ENCODE peak calls at places on chromosomes 16 and 17, in five cellular contexts. One of them, this sample, is unnamed.

GRCh38 chr17:40672654-40673053 is 7.7 kb upstream of the KRT222 start:
- DNase-seq in H1: no peak
- DNase-seq in mesenchymal stem cell: no peak
- DNase-seq in trophoblast cell: no peak
- DNase-seq in neuronal stem cell: no peak
- DNase-seq in this sample: no peak

GRCh38 chr17:77444653-77445029 is 303.9 kb downstream of the SEC14L1 start:
- DNase-seq in H1: no peak
- DNase-seq in mesenchymal stem cell: peak
- DNase-seq in trophoblast cell: no peak
- DNase-seq in neuronal stem cell: no peak
- DNase-seq in this sample: no peak

GRCh38 chr16:67552476-67552875 is 9.8 kb upstream of the CTCF start:
- DNase-seq in H1: no peak
- DNase-seq in mesenchymal stem cell: no peak
- DNase-seq in trophoblast cell: no peak
- DNase-seq in neuronal stem cell: no peak
- DNase-seq in this sample: no peak

GRCh38 chr16:83301966-83302365 is 505.8 kb upstream of the HSBP1 start:
- DNase-seq in H1: no peak
- DNase-seq in mesenchymal stem cell: no peak
- DNase-seq in trophoblast cell: no peak
- DNase-seq in neuronal stem cell: no peak
- DNase-seq in this sample: no peak

GRCh38 chr16:5024632-5025031 is 9.1 kb downstream of the NAGPA start:
- DNase-seq in H1: no peak
- DNase-seq in mesenchymal stem cell: no peak
- DNase-seq in trophoblast cell: no peak
- DNase-seq in neuronal stem cell: no peak
- DNase-seq in this sample: no peak

GRCh38 chr17:6069611-6070279 is 434 bp upstream of the WSCD1 start:
- DNase-seq in H1: peak
- DNase-seq in mesenchymal stem cell: peak
- DNase-seq in trophoblast cell: no peak
- DNase-seq in neuronal stem cell: no peak
- DNase-seq in this sample: no peak

GRCh38 chr16:73225983-73226382 is 178.1 kb upstream of the ZFHX3 start:
- DNase-seq in H1: no peak
- DNase-seq in mesenchymal stem cell: no peak
- DNase-seq in trophoblast cell: no peak
- DNase-seq in neuronal stem cell: no peak
- DNase-seq in this sample: no peak

GRCh38 chr16:84612686-84613085 is 5.2 kb downstream of the COTL1 start:
- DNase-seq in H1: no peak
- DNase-seq in mesenchymal stem cell: no peak
- DNase-seq in trophoblast cell: no peak
- DNase-seq in neuronal stem cell: no peak
- DNase-seq in this sample: no peak

GRCh38 chr16:71767060-71767900 is 41.4 kb downstream of the AP1G1 start:
- DNase-seq in H1: no peak
- DNase-seq in mesenchymal stem cell: no peak
- DNase-seq in trophoblast cell: no peak
- DNase-seq in neuronal stem cell: no peak
- DNase-seq in this sample: no peak

GRCh38 chr16:24670623-24671454 is 58.6 kb upstream of the TNRC6A start:
- DNase-seq in H1: peak
- DNase-seq in mesenchymal stem cell: peak
- DNase-seq in trophoblast cell: peak
- DNase-seq in neuronal stem cell: peak
- DNase-seq in this sample: peak

GRCh38 chr17:45101883-45102811 is 30.2 kb downstream of the PLCD3 start:
- DNase-seq in H1: no peak
- DNase-seq in mesenchymal stem cell: peak
- DNase-seq in trophoblast cell: peak
- DNase-seq in neuronal stem cell: no peak
- DNase-seq in this sample: peak

GRCh38 chr17:48393271-48393670 is 36.7 kb downstream of the SKAP1 start:
- DNase-seq in H1: no peak
- DNase-seq in mesenchymal stem cell: no peak
- DNase-seq in trophoblast cell: no peak
- DNase-seq in neuronal stem cell: no peak
- DNase-seq in this sample: no peak

GRCh38 chr17:76262732-76263344 is 2.3 kb upstream of the UBALD2 start:
- DNase-seq in H1: no peak
- DNase-seq in mesenchymal stem cell: peak
- DNase-seq in trophoblast cell: peak
- DNase-seq in neuronal stem cell: no peak
- DNase-seq in this sample: no peak

GRCh38 chr17:48556534-48557401 is 11.9 kb upstream of the HOXB2 start:
- DNase-seq in H1: no peak
- DNase-seq in mesenchymal stem cell: peak
- DNase-seq in trophoblast cell: no peak
- DNase-seq in neuronal stem cell: no peak
- DNase-seq in this sample: no peak

GRCh38 chr17:63697341-63698286 is 2.3 kb downstream of the LIMD2 start:
- DNase-seq in H1: peak
- DNase-seq in mesenchymal stem cell: peak
- DNase-seq in trophoblast cell: no peak
- DNase-seq in neuronal stem cell: no peak
- DNase-seq in this sample: peak

GRCh38 chr17:21375757-21376584 is at the start of gene KCNJ12:
- DNase-seq in H1: no peak
- DNase-seq in mesenchymal stem cell: no peak
- DNase-seq in trophoblast cell: no peak
- DNase-seq in neuronal stem cell: no peak
- DNase-seq in this sample: peak

GRCh38 chr17:336110-337021 is 16.2 kb downstream of the RPH3AL start:
- DNase-seq in H1: no peak
- DNase-seq in mesenchymal stem cell: no peak
- DNase-seq in trophoblast cell: no peak
- DNase-seq in neuronal stem cell: no peak
- DNase-seq in this sample: peak

GRCh38 chr17:56867948-56868376 is 34.0 kb downstream of the DGKE start:
- DNase-seq in H1: no peak
- DNase-seq in mesenchymal stem cell: peak
- DNase-seq in trophoblast cell: peak
- DNase-seq in neuronal stem cell: no peak
- DNase-seq in this sample: no peak

DNA sequence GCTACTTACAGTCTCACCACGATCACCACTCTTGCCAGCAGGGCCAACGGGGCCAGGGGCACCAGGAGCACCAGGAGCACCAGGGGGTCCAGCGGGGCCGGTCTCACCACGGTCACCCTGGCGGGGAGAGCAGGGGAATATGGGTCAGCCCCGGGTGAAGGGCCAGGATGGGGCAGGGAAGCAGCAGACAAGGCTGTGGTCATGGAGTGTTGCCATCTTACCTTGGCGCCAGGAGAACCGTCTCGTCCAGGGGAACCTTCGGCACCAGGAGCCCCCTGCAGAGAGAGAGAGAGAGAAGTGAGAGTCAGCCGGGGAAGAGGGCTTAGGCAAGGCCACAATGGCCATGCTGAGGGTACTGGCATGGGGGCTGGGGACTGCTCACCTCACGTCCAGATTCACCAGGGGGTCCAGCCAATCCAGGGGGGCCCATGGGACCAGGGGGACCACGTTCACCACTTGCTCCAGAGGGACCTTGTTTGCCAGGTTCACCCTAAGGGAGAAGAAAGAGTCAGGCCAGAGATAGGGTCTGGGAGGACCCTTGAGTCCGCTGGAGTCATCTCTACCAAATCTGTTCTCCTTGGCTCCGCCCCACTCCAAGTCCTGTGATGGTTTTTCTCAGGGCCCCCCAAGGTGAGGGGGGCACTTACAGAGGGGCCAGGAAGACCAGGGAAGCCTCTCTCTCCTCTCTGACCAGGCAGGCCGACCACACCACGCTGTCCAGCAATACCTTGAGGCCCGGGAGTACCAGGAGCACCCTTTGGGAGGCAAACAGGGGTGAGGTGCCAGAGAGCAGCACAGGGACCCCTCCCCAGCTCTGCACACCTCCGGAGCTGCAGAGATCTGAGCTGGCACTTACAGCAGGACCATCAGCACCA is 12.7 kb downstream of the COL1A1 start:
- DNase-seq in H1: no peak
- DNase-seq in mesenchymal stem cell: peak
- DNase-seq in trophoblast cell: no peak
- DNase-seq in neuronal stem cell: no peak
- DNase-seq in this sample: no peak
- H2BK5ac ChIP-seq in H1: no peak
- H2BK5ac ChIP-seq in mesenchymal stem cell: no peak
- H2BK5ac ChIP-seq in trophoblast cell: no peak
- H2BK5ac ChIP-seq in neuronal stem cell: peak
- H2BK5ac ChIP-seq in this sample: no peak

DNA sequence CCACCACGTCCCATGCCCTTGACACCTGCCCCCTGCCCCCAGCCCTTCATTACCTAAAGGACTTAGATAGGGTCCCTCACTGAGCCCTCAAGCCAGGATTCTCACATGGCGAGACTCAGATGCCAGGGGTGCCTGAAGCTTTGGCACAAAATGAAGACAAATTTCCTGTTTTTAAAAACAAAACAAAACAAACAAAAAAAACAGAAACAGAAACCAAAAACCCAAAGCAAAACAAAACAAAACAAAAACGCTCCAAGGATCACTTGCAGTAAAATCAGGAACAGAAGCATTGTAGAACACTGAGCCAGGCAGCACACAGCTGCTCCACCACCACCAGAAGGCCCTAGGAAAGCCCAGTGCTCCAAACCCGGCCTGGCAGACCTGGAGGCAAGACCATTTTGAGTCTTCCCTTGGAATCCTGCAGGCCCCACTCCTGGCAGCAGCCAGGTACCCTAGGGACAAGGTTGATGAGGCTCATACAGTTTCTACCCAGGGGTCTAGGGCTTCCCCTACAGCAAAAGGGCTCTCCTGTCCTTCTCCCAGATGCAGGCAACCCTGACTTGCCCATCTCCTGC is 20.8 kb downstream of the MYO18A start:
- DNase-seq in H1: no peak
- DNase-seq in mesenchymal stem cell: no peak
- DNase-seq in trophoblast cell: no peak
- DNase-seq in neuronal stem cell: no peak
- DNase-seq in this sample: no peak
- H2BK5ac ChIP-seq in H1: peak
- H2BK5ac ChIP-seq in mesenchymal stem cell: peak
- H2BK5ac ChIP-seq in trophoblast cell: no peak
- H2BK5ac ChIP-seq in neuronal stem cell: no peak
- H2BK5ac ChIP-seq in this sample: no peak

GRCh38 chr16:2519711-2520080 is 475 bp upstream of the AMDHD2 start:
- DNase-seq in H1: no peak
- DNase-seq in mesenchymal stem cell: no peak
- DNase-seq in trophoblast cell: no peak
- DNase-seq in neuronal stem cell: no peak
- DNase-seq in this sample: no peak

GRCh38 chr16:2517954-2518605 is 2.1 kb upstream of the AMDHD2 start:
- DNase-seq in H1: no peak
- DNase-seq in mesenchymal stem cell: no peak
- DNase-seq in trophoblast cell: no peak
- DNase-seq in neuronal stem cell: no peak
- DNase-seq in this sample: no peak

GRCh38 chr16:2520784-2521577 is 810 bp downstream of the AMDHD2 start:
- DNase-seq in H1: no peak
- DNase-seq in mesenchymal stem cell: peak
- DNase-seq in trophoblast cell: peak
- DNase-seq in neuronal stem cell: no peak
- DNase-seq in this sample: peak

GRCh38 chr16:2518823-2519710 is 1.1 kb upstream of the AMDHD2 start:
- DNase-seq in H1: no peak
- DNase-seq in mesenchymal stem cell: no peak
- DNase-seq in trophoblast cell: no peak
- DNase-seq in neuronal stem cell: no peak
- DNase-seq in this sample: peak

DNA sequence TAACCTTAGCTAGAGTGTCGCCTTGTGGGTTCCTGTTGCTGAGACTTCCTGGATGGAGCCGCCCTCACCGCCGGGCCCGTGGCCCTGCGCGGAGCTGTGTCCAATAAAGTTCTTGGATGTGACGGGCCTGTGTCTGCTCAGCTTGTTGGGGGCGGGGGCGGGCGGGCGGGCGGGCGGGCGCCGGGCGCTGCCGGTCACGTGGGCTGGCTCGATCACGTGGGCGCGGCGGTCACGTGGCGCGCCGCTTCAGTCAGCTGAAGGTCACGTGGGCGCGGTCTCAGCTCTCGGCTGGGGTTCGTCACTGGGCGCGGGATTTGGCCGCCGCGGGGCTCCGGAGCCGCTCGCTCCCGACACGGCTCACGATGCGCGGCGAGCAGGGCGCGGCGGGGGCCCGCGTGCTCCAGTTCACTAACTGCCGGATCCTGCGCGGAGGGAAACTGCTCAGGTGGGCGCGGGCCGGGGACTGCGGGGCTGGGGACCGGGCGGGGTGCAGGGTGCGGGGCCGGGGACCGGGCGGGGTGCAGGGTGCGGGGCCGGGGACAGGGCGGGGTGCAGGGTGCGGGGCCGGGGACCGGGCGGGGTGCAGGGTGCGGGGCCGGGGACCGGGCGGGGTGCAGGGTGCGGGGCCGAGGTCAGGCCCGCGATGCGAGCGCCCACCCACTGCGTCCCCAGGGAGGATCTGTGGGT is at the start of gene AMDHD2:
- DNase-seq in H1: peak
- DNase-seq in mesenchymal stem cell: peak
- DNase-seq in trophoblast cell: peak
- DNase-seq in neuronal stem cell: peak
- DNase-seq in this sample: peak
- H2BK5ac ChIP-seq in H1: no peak
- H2BK5ac ChIP-seq in mesenchymal stem cell: peak
- H2BK5ac ChIP-seq in trophoblast cell: peak
- H2BK5ac ChIP-seq in neuronal stem cell: peak
- H2BK5ac ChIP-seq in this sample: no peak

DNA sequence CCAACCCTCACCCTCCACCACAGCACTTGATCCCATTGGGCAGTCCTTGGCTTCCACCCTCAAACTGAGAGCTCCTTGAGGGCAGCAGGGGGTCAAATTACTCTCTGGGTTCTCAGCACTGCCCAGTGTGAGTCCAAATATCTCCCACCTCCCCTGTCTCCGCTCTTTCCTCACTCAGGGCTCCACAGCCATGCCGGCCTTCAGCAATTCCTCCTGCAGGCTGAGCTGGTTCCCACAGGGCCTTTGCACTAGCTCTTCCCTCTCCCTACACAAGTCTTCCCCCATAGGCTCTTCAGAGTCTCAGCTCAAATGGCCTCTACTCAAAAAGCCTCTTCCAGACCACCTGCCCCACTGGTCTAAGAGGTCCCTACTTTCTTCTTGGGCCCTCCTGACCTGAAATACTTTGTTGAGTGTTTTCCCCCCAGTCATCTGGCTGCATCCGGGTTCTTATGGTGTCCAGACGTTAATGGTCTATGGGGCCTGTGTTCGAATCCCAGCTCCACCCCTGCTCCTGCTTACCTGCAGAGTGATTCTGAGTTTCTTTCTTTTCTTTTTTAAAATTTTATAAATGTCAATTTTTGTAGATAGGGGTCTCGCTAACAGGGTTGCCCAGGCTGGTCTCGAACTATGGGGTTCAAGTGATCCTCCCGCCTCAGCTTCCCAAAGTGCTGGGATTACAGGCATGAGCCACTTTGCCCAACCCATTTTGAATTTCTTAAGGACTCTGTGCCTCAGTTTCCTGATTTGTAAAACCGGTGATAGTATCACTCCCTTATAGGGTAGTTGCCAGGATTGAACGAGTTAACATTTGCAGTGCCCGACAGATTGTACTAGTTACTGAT is 973 bp upstream of the IL4R start:
- DNase-seq in H1: no peak
- DNase-seq in mesenchymal stem cell: no peak
- DNase-seq in trophoblast cell: no peak
- DNase-seq in neuronal stem cell: no peak
- DNase-seq in this sample: no peak
- H2BK5ac ChIP-seq in H1: no peak
- H2BK5ac ChIP-seq in mesenchymal stem cell: no peak
- H2BK5ac ChIP-seq in trophoblast cell: no peak
- H2BK5ac ChIP-seq in neuronal stem cell: no peak
- H2BK5ac ChIP-seq in this sample: no peak

This sample was measured in H9.